ENCODE peak calls at places on chromosomes 2 and 18, in nine cellular contexts. O, L, V, J, Z, K, R, F and S are unnamed samples.

GRCh38 chr2:102453497-102453896 is 19.5 kb upstream of the SLC9A4 start:
- DNase-seq in O (no peak), L (no peak), V (no peak), J (no peak), Z (no peak), K (no peak), R (no peak), F (no peak), S (no peak)

GRCh38 chr2:178666458-178666857 is 140.8 kb downstream of the TTN start:
- DNase-seq in O (no peak), L (no peak), V (no peak), J (no peak), Z (no peak), K (no peak), R (no peak), F (no peak), S (no peak)

GRCh38 chr2:17754773-17755425 is 961 bp downstream of the GEN1 start:
- DNase-seq in O (peak), L (no peak), V (no peak), J (no peak), Z (peak), K (no peak), R (no peak), F (peak), S (no peak)

GRCh38 chr2:201448067-201448466 is 3.2 kb downstream of the TRAK2 start:
- DNase-seq in O (no peak), L (no peak), V (no peak), J (no peak), Z (no peak), K (no peak), R (no peak), F (no peak), S (no peak)

GRCh38 chr2:218876562-218877219 is 4.0 kb upstream of the WNT10A start:
- DNase-seq in O (peak), L (peak), V (no peak), J (peak), Z (peak), K (peak), R (peak), F (peak), S (peak)

GRCh38 chr18:56382541-56382940 is 255.9 kb downstream of the TXNL1 start:
- DNase-seq in O (peak), L (no peak), V (no peak), J (no peak), Z (no peak), K (no peak), R (no peak), F (peak), S (no peak)

GRCh38 chr2:101197215-101197745 is 46.1 kb upstream of the TBC1D8 start:
- DNase-seq in O (no peak), L (no peak), V (no peak), J (no peak), Z (peak), K (no peak), R (no peak), F (no peak), S (no peak)

GRCh38 chr2:88707003-88707402 is 15.5 kb downstream of the RPIA start:
- DNase-seq in O (no peak), L (no peak), V (no peak), J (no peak), Z (peak), K (no peak), R (no peak), F (no peak), S (no peak)

GRCh38 chr2:200471324-200471848 is 38.5 kb downstream of the KCTD18 start:
- DNase-seq in O (peak), L (peak), V (no peak), J (peak), Z (peak), K (no peak), R (no peak), F (peak), S (no peak)

GRCh38 chr18:45566025-45566740 is 49.1 kb upstream of the SLC14A2 start:
- DNase-seq in O (peak), L (no peak), V (no peak), J (no peak), Z (no peak), K (no peak), R (no peak), F (peak), S (no peak)

GRCh38 chr2:189580267-189580661 is 322 bp downstream of the SLC40A1 start:
- DNase-seq in O (no peak), L (peak), V (no peak), J (peak), Z (peak), K (peak), R (peak), F (peak), S (no peak)

GRCh38 chr18:62341423-62341920 is 16.4 kb downstream of the TNFRSF11A start:
- DNase-seq in O (no peak), L (no peak), V (no peak), J (no peak), Z (no peak), K (no peak), R (no peak), F (no peak), S (no peak)

GRCh38 chr2:202870431-202871160 is 970 bp downstream of the ICA1L start:
- DNase-seq in O (peak), L (peak), V (peak), J (peak), Z (peak), K (peak), R (peak), F (peak), S (no peak)

GRCh38 chr18:24136967-24137373 is 1.9 kb upstream of the CABYR start:
- DNase-seq in O (no peak), L (no peak), V (no peak), J (no peak), Z (no peak), K (no peak), R (no peak), F (peak), S (no peak)

GRCh38 chr2:234615643-234616356 is 118.9 kb upstream of the ARL4C start:
- DNase-seq in O (no peak), L (no peak), V (no peak), J (no peak), Z (peak), K (no peak), R (no peak), F (no peak), S (no peak)

GRCh38 chr2:234606906-234607305 is 110.0 kb upstream of the ARL4C start:
- DNase-seq in O (no peak), L (peak), V (no peak), J (no peak), Z (no peak), K (no peak), R (no peak), F (no peak), S (no peak)

GRCh38 chr2:234608946-234609345 is 112.1 kb upstream of the ARL4C start:
- DNase-seq in O (no peak), L (no peak), V (no peak), J (no peak), Z (no peak), K (no peak), R (no peak), F (no peak), S (no peak)

GRCh38 chr2:234607691-234608090 is 110.8 kb upstream of the ARL4C start:
- DNase-seq in O (no peak), L (no peak), V (no peak), J (no peak), Z (no peak), K (no peak), R (no peak), F (no peak), S (no peak)

DNA sequence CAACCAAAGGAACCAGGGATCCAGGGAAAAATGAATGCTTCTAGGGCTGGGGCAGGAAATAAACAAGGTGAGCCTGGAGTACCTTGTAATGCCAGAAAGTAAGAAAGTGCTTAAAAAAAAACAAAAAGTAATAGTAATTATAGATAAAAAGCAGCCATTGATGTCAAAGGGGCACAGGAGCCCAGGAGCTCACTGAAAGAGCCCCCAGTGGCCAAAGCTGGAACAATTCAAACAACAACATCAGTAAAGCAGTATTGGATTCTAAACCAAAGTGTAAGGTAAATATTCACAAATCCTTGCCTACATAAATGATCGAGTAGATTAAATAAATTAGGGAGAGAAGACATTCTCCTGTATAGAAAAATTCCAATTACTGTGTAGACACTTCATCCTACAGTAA is 114.3 kb upstream of the ARL4C start:
- DNase-seq in O (no peak), L (no peak), V (no peak), J (no peak), Z (peak), K (no peak), R (no peak), F (peak), S (no peak)
- TF ChIP-seq CTCF in O (peak), L (peak), V (no peak), J (no peak), Z (peak), K (peak), R (peak), F (peak), S (peak)

DNA sequence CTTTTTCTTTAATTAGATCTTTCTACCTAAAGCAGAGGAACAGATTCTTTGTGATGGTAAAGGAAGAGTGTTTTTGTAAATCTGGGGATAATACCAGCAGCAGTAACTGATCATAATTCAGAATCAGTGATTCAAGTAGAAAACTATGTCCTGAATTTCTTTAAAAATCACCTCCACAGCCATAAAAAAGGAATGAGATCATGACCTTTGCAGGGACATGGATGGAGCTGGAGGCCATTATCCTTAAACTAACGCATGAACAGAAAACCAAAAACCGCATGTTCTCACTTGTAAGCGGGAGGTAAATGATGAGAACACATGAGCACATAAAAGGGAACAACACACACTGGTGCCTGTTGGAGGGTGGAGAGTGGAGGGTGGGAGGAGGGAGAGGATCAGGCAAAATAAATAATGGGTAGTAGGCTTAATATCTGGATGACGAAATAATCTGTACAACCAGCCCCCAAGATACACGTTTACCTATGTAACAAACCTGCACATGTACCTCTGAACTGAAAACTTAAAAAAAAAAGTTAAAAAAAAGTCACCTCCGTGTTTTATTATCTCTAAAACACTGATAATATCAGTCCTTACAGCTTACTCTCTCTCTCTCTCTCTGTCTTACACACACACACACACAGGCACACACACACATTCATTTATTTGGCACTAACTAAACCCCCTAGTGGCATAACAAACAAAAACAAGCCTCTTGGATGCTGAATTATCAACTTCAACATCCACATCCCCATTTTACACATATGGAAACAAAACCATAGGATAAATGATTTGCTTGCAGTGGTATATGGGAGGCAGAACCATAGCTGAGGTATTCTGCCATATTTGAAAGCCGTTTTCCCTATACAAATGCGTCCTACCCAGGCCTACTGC is 1.4 kb downstream of the TM4SF20 start:
- DNase-seq in O (no peak), L (no peak), V (no peak), J (no peak), Z (no peak), K (no peak), R (no peak), F (no peak), S (no peak)
- TF ChIP-seq CTCF in O (no peak), L (no peak), V (no peak), J (no peak), Z (no peak), K (no peak), R (no peak), F (no peak), S (no peak)

DNA sequence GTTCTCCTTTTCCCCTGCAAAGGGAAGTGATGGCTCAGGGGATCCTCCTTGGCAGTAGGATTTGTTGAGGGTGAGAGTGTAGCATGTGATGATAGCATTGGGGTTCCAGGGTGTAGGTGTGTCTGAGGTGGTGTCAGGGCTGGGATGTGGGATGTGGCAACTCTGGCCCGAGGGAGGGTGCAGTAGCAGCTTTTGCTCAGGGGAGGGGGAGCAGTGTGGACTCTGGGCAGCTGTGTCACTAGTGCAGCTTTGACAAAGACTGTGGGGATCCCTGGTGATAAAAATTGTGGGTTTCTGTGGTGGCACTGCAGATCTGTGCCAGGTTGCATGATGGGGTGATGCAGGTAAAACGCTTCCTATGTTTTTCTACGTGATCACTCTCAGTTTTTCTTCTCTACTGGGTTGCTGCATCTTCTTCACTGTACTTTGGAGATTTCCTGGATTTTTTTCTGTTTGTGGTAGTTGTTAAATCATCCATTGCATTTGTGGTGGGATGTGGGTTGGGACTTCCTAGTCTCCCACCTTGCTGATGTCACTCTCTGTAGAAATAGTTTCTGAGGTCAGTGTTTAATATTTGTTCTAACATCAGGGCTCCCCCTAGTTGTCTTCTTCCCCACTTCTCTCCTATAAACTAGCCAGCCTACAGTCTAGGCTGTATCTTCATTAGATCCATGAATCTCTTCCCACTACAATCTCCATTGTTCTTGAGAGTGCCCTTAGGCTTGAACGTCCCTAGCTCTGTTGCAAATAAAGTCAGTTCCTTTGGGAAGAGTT is 107.1 kb downstream of the ACTR3 start:
- DNase-seq in O (no peak), L (no peak), V (no peak), J (no peak), Z (no peak), K (no peak), R (no peak), F (no peak), S (no peak)
- TF ChIP-seq CTCF in O (no peak), L (no peak), V (no peak), J (peak), Z (peak), K (no peak), R (no peak), F (peak), S (no peak)

GRCh38 chr2:27663160-27663462 is 303 bp downstream of the SUPT7L start:
- DNase-seq in O (no peak), L (no peak), V (no peak), J (no peak), Z (no peak), K (no peak), R (no peak), F (no peak), S (no peak)

GRCh38 chr2:27664622-27665363 is 1.1 kb downstream of the SLC4A1AP start:
- DNase-seq in O (no peak), L (no peak), V (no peak), J (no peak), Z (no peak), K (no peak), R (no peak), F (no peak), S (no peak)

GRCh38 chr2:27664245-27664574 is 521 bp downstream of the SLC4A1AP start:
- DNase-seq in O (no peak), L (no peak), V (no peak), J (no peak), Z (no peak), K (no peak), R (no peak), F (no peak), S (no peak)

GRCh38 chr2:27661371-27661770 is 2.0 kb downstream of the SUPT7L start:
- DNase-seq in O (no peak), L (no peak), V (no peak), J (no peak), Z (no peak), K (no peak), R (no peak), F (no peak), S (no peak)

GRCh38 chr2:27663463-27664244 is at the start of the genes SLC4A1AP and SUPT7L:
- DNase-seq in O (peak), L (peak), V (peak), J (peak), Z (peak), K (peak), R (peak), F (peak), S (peak)
- TF ChIP-seq CTCF in O (no peak), L (no peak), V (no peak), J (no peak), Z (peak), K (no peak), R (no peak), F (peak), S (no peak)

GRCh38 chr2:29345236-29345635 is 230.0 kb downstream of the CLIP4 start:
- DNase-seq in O (no peak), L (no peak), V (no peak), J (no peak), Z (no peak), K (no peak), R (no peak), F (no peak), S (no peak)

GRCh38 chr2:29349316-29350030 is 234.3 kb downstream of the CLIP4 start:
- DNase-seq in O (no peak), L (no peak), V (no peak), J (no peak), Z (no peak), K (no peak), R (no peak), F (no peak), S (no peak)

GRCh38 chr2:29347774-29348465 is 232.7 kb downstream of the CLIP4 start:
- DNase-seq in O (no peak), L (no peak), V (no peak), J (no peak), Z (no peak), K (no peak), R (no peak), F (no peak), S (no peak)

DNA sequence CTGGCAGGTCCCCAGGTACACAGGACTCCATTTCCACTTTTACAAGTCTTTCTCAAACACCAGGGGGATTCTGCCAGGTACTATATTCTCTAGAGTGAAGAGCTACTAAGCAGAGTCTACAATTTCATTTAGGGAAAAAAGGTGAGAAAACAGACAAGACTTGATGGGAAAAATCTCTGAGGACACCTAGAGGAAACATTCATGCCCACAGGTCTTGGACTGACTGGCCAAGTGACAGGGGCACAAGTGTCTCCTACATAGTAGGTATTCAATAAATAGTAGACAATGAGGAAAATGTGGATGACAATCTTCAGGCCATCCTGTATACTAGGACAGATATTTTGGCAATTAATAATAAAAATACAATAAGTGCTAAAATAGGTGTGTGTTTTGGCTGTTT is 228.6 kb downstream of the CLIP4 start:
- DNase-seq in O (no peak), L (no peak), V (no peak), J (no peak), Z (no peak), K (no peak), R (no peak), F (no peak), S (no peak)
- TF ChIP-seq CTCF in O (no peak), L (no peak), V (no peak), J (no peak), Z (no peak), K (no peak), R (no peak), F (peak), S (no peak)

GRCh38 chr18:52409732-52410131 is 69.7 kb downstream of the DCC start:
- DNase-seq in O (no peak), L (no peak), V (no peak), J (peak), Z (peak), K (no peak), R (no peak), F (no peak), S (no peak)
- TF ChIP-seq CTCF in O (no peak), L (no peak), V (no peak), J (peak), Z (no peak), K (no peak), R (no peak), F (no peak), S (no peak)